ENCODE peak calls at places on chromosomes 2 and 18, in ten cellular contexts. Z, G, E, B, Q, H, K, N, I and R are unnamed samples.

GRCh38 chr2:150620371-150620770 is 132.9 kb upstream of the RND3 start:
- DNase-seq in Z (no peak), G (no peak), E (no peak), B (no peak), Q (no peak), H (peak), K (no peak), N (no peak), I (no peak), R (no peak)

GRCh38 chr2:10058251-10059015 is 15.1 kb downstream of the KLF11 start:
- DNase-seq in Z (no peak), G (no peak), E (no peak), B (no peak), Q (no peak), H (no peak), K (no peak), N (no peak), I (no peak), R (no peak)

GRCh38 chr18:22551536-22552151 is 133.9 kb upstream of the CTAGE1 start:
- DNase-seq in Z (no peak), G (no peak), E (peak), B (peak), Q (no peak), H (peak), K (peak), N (peak), I (no peak), R (no peak)

GRCh38 chr18:68494802-68495560 is 219.9 kb downstream of the TMX3 start:
- DNase-seq in Z (no peak), G (no peak), E (peak), B (peak), Q (no peak), H (no peak), K (no peak), N (peak), I (no peak), R (peak)

GRCh38 chr2:147989809-147990403 is 30.6 kb downstream of the ORC4 start:
- DNase-seq in Z (peak), G (peak), E (peak), B (peak), Q (peak), H (peak), K (peak), N (peak), I (no peak), R (peak)

GRCh38 chr2:72665448-72665847 is 160.4 kb downstream of the EXOC6B start:
- DNase-seq in Z (no peak), G (no peak), E (no peak), B (no peak), Q (no peak), H (no peak), K (no peak), N (no peak), I (no peak), R (no peak)

GRCh38 chr2:85277416-85278158 is 50.2 kb downstream of the TGOLN2 start:
- DNase-seq in Z (peak), G (no peak), E (peak), B (peak), Q (no peak), H (peak), K (no peak), N (no peak), I (no peak), R (peak)

GRCh38 chr2:55419236-55419513 is 481 bp downstream of the CCDC88A start:
- DNase-seq in Z (peak), G (no peak), E (peak), B (peak), Q (no peak), H (no peak), K (no peak), N (peak), I (peak), R (peak)

GRCh38 chr18:58922995-58923394 is 58.3 kb downstream of the ZNF532 start:
- DNase-seq in Z (no peak), G (no peak), E (no peak), B (no peak), Q (no peak), H (no peak), K (no peak), N (no peak), I (no peak), R (no peak)

GRCh38 chr18:79949571-79950439 is 1.6 kb downstream of the SLC66A2 start:
- DNase-seq in Z (no peak), G (no peak), E (no peak), B (no peak), Q (no peak), H (peak), K (no peak), N (no peak), I (no peak), R (peak)

GRCh38 chr2:218168635-218169462 is 2.1 kb upstream of the CXCR1 start:
- DNase-seq in Z (peak), G (peak), E (peak), B (no peak), Q (peak), H (peak), K (peak), N (peak), I (peak), R (peak)

GRCh38 chr18:8696749-8697211 is 8.6 kb upstream of the MTCL1 start:
- DNase-seq in Z (peak), G (peak), E (peak), B (no peak), Q (peak), H (peak), K (peak), N (peak), I (peak), R (peak)

GRCh38 chr2:112664689-112665088 is 18.9 kb downstream of the SLC20A1 start:
- DNase-seq in Z (no peak), G (no peak), E (no peak), B (no peak), Q (no peak), H (no peak), K (no peak), N (no peak), I (no peak), R (no peak)

GRCh38 chr18:80249217-80250093 is 2.1 kb upstream of the PARD6G start:
- DNase-seq in Z (no peak), G (no peak), E (no peak), B (peak), Q (no peak), H (no peak), K (no peak), N (peak), I (no peak), R (no peak)

GRCh38 chr2:197209742-197210408 is 100.7 kb downstream of the ANKRD44 start:
- DNase-seq in Z (no peak), G (no peak), E (no peak), B (peak), Q (peak), H (no peak), K (no peak), N (no peak), I (no peak), R (no peak)

GRCh38 chr2:197293252-197294007 is 17.1 kb downstream of the ANKRD44 start:
- DNase-seq in Z (no peak), G (no peak), E (no peak), B (no peak), Q (peak), H (no peak), K (no peak), N (no peak), I (no peak), R (peak)

GRCh38 chr2:185255566-185255965 is 483.0 kb upstream of the FSIP2 start:
- DNase-seq in Z (no peak), G (peak), E (peak), B (peak), Q (no peak), H (no peak), K (no peak), N (peak), I (no peak), R (no peak)

GRCh38 chr2:397561-398325 is 109.9 kb upstream of the ALKAL2 start:
- DNase-seq in Z (no peak), G (no peak), E (no peak), B (no peak), Q (no peak), H (no peak), K (no peak), N (no peak), I (no peak), R (no peak)

GRCh38 chr18:39846277-39846676 is 2108.8 kb upstream of the PIK3C3 start:
- DNase-seq in Z (no peak), G (no peak), E (peak), B (no peak), Q (no peak), H (no peak), K (no peak), N (no peak), I (no peak), R (no peak)

GRCh38 chr18:9742588-9743131 is 34.6 kb downstream of the RAB31 start:
- DNase-seq in Z (no peak), G (no peak), E (no peak), B (peak), Q (no peak), H (peak), K (no peak), N (peak), I (no peak), R (no peak)

DNA sequence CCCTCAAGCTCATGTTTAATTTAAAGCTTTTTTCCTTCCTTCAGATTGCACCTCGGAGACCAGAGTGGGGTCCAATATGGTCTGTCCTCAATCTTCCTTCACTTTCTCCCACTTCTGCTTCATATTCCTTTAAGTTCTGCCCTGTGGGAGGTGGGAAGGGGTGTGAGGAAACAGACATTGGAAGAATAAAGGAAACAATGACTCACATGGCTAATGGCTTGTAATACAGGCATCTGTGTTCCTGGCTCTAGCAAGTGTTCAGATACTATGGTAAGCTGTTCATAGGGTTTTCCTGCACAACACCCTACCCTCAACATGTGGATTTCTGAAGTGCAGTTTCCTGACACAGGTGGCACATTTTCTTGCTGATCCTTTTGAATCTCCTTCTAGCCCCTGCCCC is 209.5 kb downstream of the PIK3C3 start:
- DNase-seq in Z (no peak), G (no peak), E (no peak), B (peak), Q (no peak), H (no peak), K (no peak), N (no peak), I (no peak), R (peak)
- TF ChIP-seq EZH2 in Z (no peak), G (no peak), E (no peak), B (no peak), Q (no peak), H (no peak), K (no peak), N (no peak), I (no peak), R (no peak)

DNA sequence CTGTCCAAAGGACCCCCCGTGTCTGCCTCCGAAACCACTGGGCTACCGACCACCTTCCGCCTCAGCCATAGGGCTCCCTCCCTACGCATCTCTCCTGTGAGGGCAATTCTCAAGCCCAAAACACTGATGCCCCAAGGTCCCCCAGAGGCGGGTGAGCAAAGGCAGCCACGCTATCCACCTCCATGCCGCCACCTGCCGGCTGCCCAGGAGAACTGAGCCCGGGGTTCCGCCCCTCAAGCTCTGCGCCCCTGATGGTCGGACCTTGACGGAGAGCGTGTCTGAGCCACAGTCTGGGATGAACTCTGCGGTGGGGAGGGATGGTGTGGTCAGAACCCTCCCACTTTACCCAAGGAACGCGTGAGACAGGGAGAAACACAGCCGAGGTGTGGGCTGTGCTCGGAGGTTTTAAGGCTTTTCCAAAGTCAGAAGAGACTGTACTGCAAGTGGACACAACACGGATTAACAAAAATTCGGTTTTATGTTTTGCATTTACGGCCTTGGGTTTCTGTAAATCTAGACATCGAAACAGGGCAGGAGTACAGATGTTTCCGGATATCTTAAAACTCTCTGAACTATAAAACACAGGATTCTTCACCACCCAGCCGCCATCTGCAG is 114.1 kb downstream of the ZNF516 start:
- DNase-seq in Z (peak), G (no peak), E (no peak), B (no peak), Q (peak), H (no peak), K (peak), N (no peak), I (peak), R (peak)
- TF ChIP-seq CTCF in Z (peak), G (peak), E (peak), B (peak), Q (peak), H (peak), K (peak), N (peak), I (peak), R (peak)

DNA sequence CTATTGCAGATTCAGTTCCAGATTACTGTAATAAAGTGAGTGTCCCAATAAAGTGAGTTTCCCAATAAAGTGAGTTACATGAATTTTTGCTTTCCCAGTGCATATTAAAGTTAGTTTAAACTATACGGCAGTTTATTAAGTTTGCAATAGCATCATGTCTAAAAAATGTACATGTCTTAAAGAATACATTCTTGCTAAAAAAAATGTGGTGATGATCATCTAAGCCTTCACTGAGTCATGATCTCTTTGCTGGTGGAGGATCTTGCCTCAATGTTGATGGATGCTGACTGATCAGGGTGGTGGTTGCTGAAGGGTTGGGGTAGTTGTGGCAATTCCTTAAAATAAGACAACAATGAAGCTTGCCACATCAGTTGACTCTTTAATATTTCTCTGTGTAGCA is 664.2 kb downstream of the TDRD15 start:
- DNase-seq in Z (no peak), G (no peak), E (peak), B (no peak), Q (no peak), H (no peak), K (no peak), N (no peak), I (no peak), R (no peak)
- H3K4me3 ChIP-seq in Z (no peak), G (no peak), E (no peak), B (no peak), Q (no peak), H (no peak), K (no peak), N (no peak), I (no peak), R (no peak)

DNA sequence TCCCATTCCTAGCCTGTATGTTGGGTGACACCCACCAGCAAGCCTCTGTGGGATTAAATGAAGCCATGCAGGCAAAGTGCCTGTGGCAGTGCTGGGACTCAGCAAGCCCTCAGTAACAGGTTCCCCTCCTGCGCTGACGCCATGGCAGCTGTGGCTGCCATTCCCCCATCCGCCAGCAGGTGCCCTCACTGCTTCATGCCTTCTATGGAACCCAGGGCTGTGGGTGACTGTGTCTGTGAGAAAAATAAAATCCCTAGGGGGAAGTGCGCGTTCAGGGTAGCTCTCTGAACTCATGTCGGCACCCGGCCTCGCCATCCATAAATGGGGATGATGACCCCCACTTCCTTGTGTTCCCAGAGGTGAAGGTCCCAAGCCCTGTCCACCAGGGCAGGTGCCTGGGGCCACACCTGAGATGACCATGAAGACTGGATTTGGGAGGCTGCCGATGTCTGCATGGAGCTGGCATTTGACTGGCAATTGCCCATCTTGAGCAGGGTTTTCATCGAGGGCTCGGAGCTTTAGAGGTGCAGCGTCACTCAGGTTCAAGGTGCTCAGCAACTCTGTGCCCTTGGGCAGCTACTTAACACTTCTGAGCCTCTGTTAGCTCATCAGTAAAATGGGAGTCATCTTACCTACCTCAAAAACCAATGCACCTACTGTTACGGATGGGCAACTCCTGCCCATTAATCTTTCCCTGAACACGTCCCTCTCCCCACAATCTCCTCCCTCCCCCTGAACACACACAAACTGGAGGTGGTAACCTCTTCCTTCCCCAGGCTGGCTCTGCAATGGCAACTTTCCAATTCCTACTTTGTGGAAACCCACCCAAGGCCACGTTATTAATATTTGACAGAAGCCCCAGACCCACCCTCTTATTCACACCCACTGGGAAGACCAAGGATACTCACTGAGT is 2.9 kb upstream of the MAL start:
- DNase-seq in Z (peak), G (peak), E (peak), B (peak), Q (peak), H (peak), K (peak), N (peak), I (peak), R (peak)
- TF ChIP-seq EZH2 in Z (no peak), G (no peak), E (no peak), B (peak), Q (no peak), H (no peak), K (no peak), N (no peak), I (no peak), R (no peak)

GRCh38 chr2:48081317-48081628 is 175.0 kb upstream of the FBXO11 start:
- DNase-seq in Z (no peak), G (no peak), E (no peak), B (no peak), Q (no peak), H (no peak), K (no peak), N (no peak), I (no peak), R (no peak)

GRCh38 chr2:48085888-48086287 is 179.6 kb upstream of the FBXO11 start:
- DNase-seq in Z (no peak), G (no peak), E (no peak), B (no peak), Q (no peak), H (no peak), K (no peak), N (no peak), I (no peak), R (no peak)

DNA sequence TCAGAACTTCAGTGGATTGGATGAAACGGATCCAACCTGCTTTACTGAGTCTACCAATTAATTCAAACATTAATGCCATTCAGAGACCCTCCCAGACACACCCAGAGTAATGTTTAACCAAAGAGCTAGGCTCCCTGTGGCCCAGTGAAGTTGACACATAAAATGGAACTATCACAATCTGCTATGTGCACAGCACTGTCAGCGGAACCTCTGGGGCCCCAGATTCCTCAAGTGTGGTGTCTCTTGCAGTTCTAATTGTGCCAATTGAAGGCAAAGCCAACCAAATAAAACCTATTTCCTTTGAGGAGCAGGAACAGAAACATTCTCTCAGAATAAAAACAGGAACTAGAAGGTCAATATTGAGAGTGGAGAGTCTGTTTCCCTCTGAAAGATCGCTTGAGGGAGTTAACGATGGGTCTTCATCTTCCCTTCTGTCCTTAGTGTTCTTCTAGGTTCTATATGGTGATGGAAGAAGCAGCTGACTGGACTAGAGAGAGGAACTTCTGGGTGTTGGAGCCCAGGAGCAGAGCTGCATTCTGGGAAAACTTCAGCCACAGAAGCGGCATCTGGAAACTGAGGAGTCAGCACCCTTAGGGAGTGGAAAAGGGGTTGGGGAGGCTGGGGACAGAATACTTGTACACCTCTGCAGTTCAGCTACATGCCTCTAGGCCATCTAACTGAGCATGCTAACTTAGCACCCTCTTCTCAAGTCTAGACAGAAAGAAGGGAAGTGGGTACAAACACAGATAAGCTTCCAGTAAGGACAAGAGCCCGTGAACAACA is 174.4 kb upstream of the FBXO11 start:
- DNase-seq in Z (no peak), G (no peak), E (no peak), B (no peak), Q (no peak), H (no peak), K (no peak), N (no peak), I (no peak), R (no peak)
- TF ChIP-seq CTCF in Z (no peak), G (no peak), E (no peak), B (no peak), Q (no peak), H (no peak), K (no peak), N (no peak), I (no peak), R (no peak)

DNA sequence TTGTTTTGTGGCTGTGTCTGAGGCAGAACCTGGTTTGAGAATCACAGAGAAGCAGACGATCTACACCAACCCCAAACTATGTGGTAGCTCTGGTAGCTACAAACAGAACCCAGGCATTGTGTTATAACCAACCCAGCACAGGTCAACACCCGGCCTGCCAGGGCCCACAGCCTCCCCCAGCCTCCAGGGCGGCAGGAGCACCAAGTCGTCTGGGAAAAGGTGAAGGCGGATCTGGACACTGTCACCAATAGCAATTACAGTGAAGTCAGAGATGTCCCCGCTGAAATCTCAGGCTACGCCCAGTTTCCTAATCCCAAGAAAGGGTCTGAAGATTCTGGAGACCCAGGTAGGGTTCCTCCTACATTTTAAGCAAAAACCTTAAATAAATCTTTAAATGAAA is 3.6 kb downstream of the HJURP start:
- DNase-seq in Z (no peak), G (no peak), E (no peak), B (no peak), Q (no peak), H (no peak), K (no peak), N (no peak), I (no peak), R (no peak)
- H3K4me3 ChIP-seq in Z (no peak), G (no peak), E (no peak), B (no peak), Q (no peak), H (no peak), K (no peak), N (no peak), I (no peak), R (no peak)